ENCODE peak calls at places on chromosomes 16 and 17, in four cellular contexts. B is IMR-90, M is H1, C is mesendoderm. J is an unnamed sample.

GRCh38 chr17:41009301-41009760 is 403 bp upstream of the KRTAP3-1 start:
- DNase-seq in B (no peak), C (peak), M (no peak), J (no peak)

GRCh38 chr17:40612510-40613244 is 34.9 kb downstream of the SMARCE1 start:
- DNase-seq in C (no peak), B (no peak), M (no peak), J (no peak)

GRCh38 chr17:59439261-59439660 is 107.8 kb downstream of the YPEL2 start:
- DNase-seq in B (no peak), C (peak), M (no peak), J (no peak)

GRCh38 chr16:79139799-79140198 is 460.7 kb downstream of the MAF start:
- DNase-seq in M (no peak), C (no peak), B (no peak), J (no peak)

GRCh38 chr17:44779211-44780025 is 20.6 kb downstream of the ADAM11 start:
- DNase-seq in M (peak), B (peak), C (peak), J (peak)

GRCh38 chr17:66177048-66177447 is 14.9 kb downstream of the CEP112 start:
- DNase-seq in M (no peak), C (no peak), B (no peak), J (no peak)

GRCh38 chr17:4852504-4853075 is 19.4 kb downstream of the MINK1 start:
- DNase-seq in M (no peak), C (no peak), B (peak), J (no peak)

GRCh38 chr17:73435412-73435811 is 123.6 kb upstream of the CDC42EP4 start:
- DNase-seq in C (no peak), B (no peak), M (no peak), J (no peak)

GRCh38 chr17:5523249-5523648 is 36.9 kb downstream of the MIS12 start:
- DNase-seq in M (no peak), C (no peak), B (no peak), J (no peak)

GRCh38 chr16:75176926-75177325 is 28.6 kb downstream of the ZFP1 start:
- DNase-seq in B (no peak), M (no peak), C (no peak), J (no peak)

GRCh38 chr17:44827863-44828262 is 2.2 kb downstream of the GJC1 start:
- DNase-seq in B (no peak), C (no peak), M (no peak), J (no peak)

GRCh38 chr16:85505794-85506339 is 107.3 kb upstream of the GSE1 start:
- DNase-seq in C (no peak), M (no peak), B (no peak), J (no peak)

GRCh38 chr17:49002331-49002730 is 5.1 kb downstream of the IGF2BP1 start:
- DNase-seq in M (no peak), C (no peak), B (no peak), J (no peak)

GRCh38 chr16:80719573-80719972 is 84.8 kb downstream of the CDYL2 start:
- DNase-seq in M (no peak), C (no peak), B (no peak), J (no peak)

GRCh38 chr16:31213877-31214704 is at the start of gene TRIM72:
- DNase-seq in B (no peak), M (no peak), C (no peak), J (no peak)

GRCh38 chr17:44909681-44910144 is 5.6 kb downstream of the GFAP start:
- DNase-seq in M (no peak), B (peak), C (no peak), J (no peak)

GRCh38 chr17:3683054-3683511 is 12.9 kb downstream of the P2RX5 start:
- DNase-seq in B (no peak), M (no peak), C (peak), J (peak)

GRCh38 chr16:27428035-27428785 is 26.2 kb downstream of the IL21R start:
- DNase-seq in B (no peak), C (peak), M (no peak), J (peak)

GRCh38 chr17:16937431-16937830 is 34.5 kb downstream of the TNFRSF13B start:
- DNase-seq in C (no peak), M (no peak), B (no peak), J (no peak)

GRCh38 chr16:80210787-80211186 is 330.0 kb upstream of the DYNLRB2 start:
- DNase-seq in B (no peak), C (no peak), M (no peak), J (no peak)

GRCh38 chr16:89613101-89613953 is at the start of gene DPEP1:
- DNase-seq in C (no peak), M (no peak), B (no peak), J (peak)

GRCh38 chr16:89615596-89616090 is 2.2 kb downstream of the DPEP1 start:
- DNase-seq in B (no peak), C (no peak), M (no peak), J (peak)

GRCh38 chr16:89615176-89615575 is 1.7 kb downstream of the DPEP1 start:
- DNase-seq in M (no peak), C (no peak), B (no peak), J (no peak)

GRCh38 chr16:89612415-89612814 is 1.0 kb upstream of the DPEP1 start:
- DNase-seq in M (no peak), C (no peak), B (no peak), J (no peak)

DNA sequence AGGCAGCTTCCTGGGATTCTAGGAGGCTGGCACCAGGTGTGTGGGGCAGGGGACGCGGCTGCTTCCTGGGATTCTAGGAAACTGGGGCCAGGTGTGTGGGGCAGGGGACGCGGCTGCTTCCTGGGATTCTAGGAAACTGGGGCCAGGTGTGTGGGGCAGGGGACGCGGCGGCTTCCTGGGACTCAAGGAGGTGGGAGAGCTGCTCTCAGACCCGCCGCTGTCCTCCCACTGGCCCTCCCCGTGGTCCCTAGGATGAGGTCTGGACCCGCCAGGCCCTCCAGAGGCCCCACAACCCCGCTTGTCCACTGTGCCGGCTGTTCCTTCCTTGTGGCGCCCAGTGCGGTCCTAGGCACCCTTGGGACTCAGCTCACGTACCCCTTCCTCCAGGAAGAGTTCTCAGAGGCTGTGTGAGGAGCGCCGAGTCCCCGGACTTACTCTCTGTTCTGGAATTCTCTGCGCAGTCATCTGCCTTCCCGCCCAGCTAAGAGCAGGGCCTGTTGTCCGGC is 565 bp downstream of the DPEP1 start:
- DNase-seq in B (no peak), C (no peak), M (no peak), J (no peak)
- H4K5ac ChIP-seq in B (no peak), C (no peak), M (no peak), J (no peak)

DNA sequence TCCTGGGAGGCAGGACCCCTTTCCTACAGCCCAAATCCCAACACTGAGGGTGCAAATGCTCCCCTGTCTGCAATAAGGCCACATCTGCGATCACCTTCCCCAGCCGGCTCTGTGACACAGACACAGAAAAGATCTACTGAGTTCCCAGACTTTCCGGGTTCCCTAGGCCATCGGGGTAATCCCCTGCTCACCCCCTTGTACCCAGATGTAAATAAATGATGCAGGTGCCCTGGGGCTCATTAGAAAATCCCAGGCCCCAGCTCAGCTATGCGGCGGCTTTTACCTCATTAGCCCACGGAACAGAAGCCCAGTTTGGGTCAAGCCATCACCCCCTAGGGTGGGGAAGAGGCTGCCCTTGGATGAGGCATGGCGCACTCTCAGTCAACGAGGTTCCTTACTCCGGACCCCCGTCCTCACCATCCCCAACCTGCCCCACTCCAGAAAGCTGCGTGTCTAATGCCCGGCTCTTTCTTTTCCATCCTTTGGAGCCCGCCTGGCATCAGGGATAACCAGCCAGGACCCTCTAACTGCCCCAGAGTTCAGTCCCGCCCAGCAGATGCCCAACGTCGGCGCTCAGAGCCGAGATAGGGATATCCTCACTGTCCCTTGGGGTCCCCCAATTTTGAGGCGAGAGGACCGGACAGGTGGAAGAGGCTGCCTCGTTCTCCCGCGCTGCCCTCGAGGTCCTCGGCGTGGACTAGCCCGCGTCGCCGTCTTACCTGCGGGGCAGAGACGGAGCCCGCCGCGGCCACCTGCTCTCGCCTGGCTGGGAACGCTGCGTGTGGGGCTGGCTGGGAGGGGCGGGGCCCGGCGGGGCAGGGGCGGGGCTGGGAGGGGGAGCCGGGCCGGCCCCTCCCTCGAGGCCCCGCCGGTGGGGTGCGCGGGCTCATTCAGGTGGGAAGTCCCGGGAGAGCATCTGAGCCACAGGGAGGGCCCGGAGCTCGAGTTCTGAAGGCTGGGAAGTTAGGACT is at the start of gene ZNF385C:
- DNase-seq in C (no peak), M (no peak), B (no peak), J (peak)
- H2BK15ac ChIP-seq in C (no peak), M (no peak), B (no peak), J (no peak)

GRCh38 chr16:14602443-14602963 is 27.6 kb downstream of the PARN start:
- DNase-seq in B (no peak), M (no peak), C (no peak), J (no peak)
- H4K8ac ChIP-seq in B (no peak), M (no peak), C (no peak), J (no peak)

DNA sequence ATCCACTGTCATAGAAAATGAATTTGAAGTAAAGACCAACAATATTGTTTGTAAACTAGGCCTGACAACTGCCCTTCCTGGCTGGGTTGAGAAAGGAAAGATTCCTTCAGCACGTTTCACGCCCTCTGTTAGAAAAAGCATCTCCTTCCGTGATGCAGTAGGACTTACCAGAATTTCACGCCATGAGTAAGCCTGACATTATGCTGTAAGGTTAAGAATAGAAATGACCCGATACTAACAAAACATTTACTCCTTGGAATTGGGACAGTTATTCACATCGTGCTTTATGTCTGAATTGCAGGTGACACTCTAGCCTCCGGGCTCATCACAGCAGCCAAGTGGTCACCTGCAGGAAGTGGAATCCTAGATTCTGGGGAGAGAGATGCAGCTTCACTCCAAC is 17.6 kb downstream of the MARCHF10 start:
- DNase-seq in M (no peak), B (peak), C (no peak), J (no peak)
- H4K5ac ChIP-seq in M (no peak), B (peak), C (no peak), J (no peak)

GRCh38 chr17:63621229-63621683 is 961 bp upstream of the MAP3K3 start:
- DNase-seq in B (no peak), C (peak), M (no peak), J (no peak)
- H2BK15ac ChIP-seq in B (no peak), C (no peak), M (no peak), J (no peak)

J was measured in H9.